ENCODE peak calls at places on chromosomes 2 and 18, in seven cellular contexts. R is OCI-M1; G is NCI-H69; J is stimulated activated CD4-positive, alpha-beta T cell treated with anti-CD3 and anti-CD28 coated beads, Interleukin-2, amount 100 ng/mL, for 24 hours; P is SK-N-SH; N is small intestine; B is activated CD4-positive, alpha-beta T cell treated with anti-CD3 and anti-CD28 coated beads, Interleukin-2, amount 50 U/mL, for 4 hours. D is an unnamed sample.

GRCh38 chr2:238167761-238168160 is 9.0 kb downstream of the ERFE start:
- DNase-seq in R (peak; percentile 43), G (no peak), J (no peak), P (peak; percentile 19), N (no peak), B (no peak), D (peak; percentile 74)

GRCh38 chr2:109384308-109385271 is 229.2 kb downstream of the SEPTIN10 start:
- DNase-seq in R (no peak), G (no peak), J (no peak), P (no peak), N (no peak), B (no peak), D (no peak)

GRCh38 chr2:62774555-62775366 is 69.2 kb downstream of the EHBP1 start:
- DNase-seq in R (peak; percentile 74), G (peak; percentile 32), J (no peak), P (peak; percentile 19), N (peak; percentile 59), B (no peak), D (peak; percentile 57)

GRCh38 chr18:66495844-66496243 is 108.0 kb downstream of the CDH19 start:
- DNase-seq in R (peak; percentile 86), G (peak; percentile 91), J (no peak), P (peak; percentile 26), N (peak; percentile 31), B (no peak), D (peak; percentile 52)

GRCh38 chr2:60972889-60973656 is 44.4 kb upstream of the PEX13 start:
- DNase-seq in R (no peak), G (no peak), J (no peak), P (no peak), N (no peak), B (no peak), D (no peak)

GRCh38 chr2:128272586-128273468 is 45.8 kb downstream of the HS6ST1 start:
- DNase-seq in R (no peak), G (no peak), J (no peak), P (no peak), N (no peak), B (no peak), D (no peak)

GRCh38 chr2:54353216-54353615 is 97.2 kb upstream of the TSPYL6 start:
- DNase-seq in R (no peak), G (no peak), J (no peak), P (no peak), N (no peak), B (no peak), D (no peak)

GRCh38 chr2:162111958-162112850 is 38.2 kb upstream of the DPP4 start:
- DNase-seq in R (no peak), G (no peak), J (no peak), P (no peak), N (no peak), B (no peak), D (no peak)

GRCh38 chr2:71925268-71926097 is 222.2 kb downstream of the CYP26B1 start:
- DNase-seq in R (no peak), G (peak; percentile 37), J (no peak), P (no peak), N (peak; percentile 14), B (no peak), D (no peak)

GRCh38 chr2:100785621-100786296 is 34.2 kb upstream of the NPAS2 start:
- DNase-seq in R (no peak), G (no peak), J (no peak), P (no peak), N (no peak), B (no peak), D (no peak)

GRCh38 chr2:43179947-43180346 is 46.5 kb downstream of the ZFP36L2 start:
- DNase-seq in R (no peak), G (no peak), J (no peak), P (no peak), N (no peak), B (no peak), D (no peak)

GRCh38 chr2:48551548-48551947 is 21.6 kb downstream of the STON1 start:
- DNase-seq in R (no peak), G (no peak), J (no peak), P (no peak), N (no peak), B (no peak), D (no peak)

GRCh38 chr2:216710531-216711282 is 15.4 kb upstream of the IGFBP5 start:
- DNase-seq in R (no peak), G (no peak), J (no peak), P (no peak), N (no peak), B (no peak), D (no peak)

GRCh38 chr2:239402666-239403065 is 1.8 kb upstream of the HDAC4 start:
- DNase-seq in R (no peak), G (no peak), J (no peak), P (no peak), N (no peak), B (no peak), D (no peak)

GRCh38 chr2:83817511-83817910 is 641.6 kb downstream of the SUCLG1 start:
- DNase-seq in R (peak; percentile 68), G (no peak), J (no peak), P (no peak), N (peak; percentile 3), B (no peak), D (no peak)

GRCh38 chr2:132804045-132804444 is 134.0 kb upstream of the LYPD1 start:
- DNase-seq in R (peak; percentile 62), G (no peak), J (no peak), P (no peak), N (no peak), B (no peak), D (no peak)

GRCh38 chr2:186456941-186457340 is 29.1 kb upstream of the ZC3H15 start:
- DNase-seq in R (no peak), G (no peak), J (no peak), P (no peak), N (no peak), B (no peak), D (no peak)

GRCh38 chr2:239862613-239863012 is 162.5 kb downstream of the NDUFA10 start:
- DNase-seq in R (no peak), G (no peak), J (no peak), P (no peak), N (no peak), B (no peak), D (no peak)

D was measured in erythroblast.